ENCODE peak calls at places on chromosomes 13 and 19, in four cellular contexts. One of them, this sample, is unnamed.

GRCh38 chr13:40187836-40188591 is 478.4 kb downstream of the FOXO1 start:
- DNase-seq in endothelial cell of umbilical vein: no peak
- DNase-seq in HCT116: no peak
- DNase-seq in H1: no peak
- DNase-seq in this sample: no peak

GRCh38 chr19:35585844-35586243 is at the start of gene PMIS2:
- DNase-seq in endothelial cell of umbilical vein: no peak
- DNase-seq in HCT116: no peak
- DNase-seq in H1: peak
- DNase-seq in this sample: no peak

GRCh38 chr19:51366999-51367564 is 894 bp upstream of the ETFB start:
- DNase-seq in endothelial cell of umbilical vein: peak
- DNase-seq in HCT116: no peak
- DNase-seq in H1: no peak
- DNase-seq in this sample: no peak

GRCh38 chr13:43058836-43059235 is 35.5 kb downstream of the DNAJC15 start:
- DNase-seq in endothelial cell of umbilical vein: peak
- DNase-seq in HCT116: no peak
- DNase-seq in H1: no peak
- DNase-seq in this sample: no peak

GRCh38 chr13:43077906-43078305 is 54.5 kb downstream of the DNAJC15 start:
- DNase-seq in endothelial cell of umbilical vein: no peak
- DNase-seq in HCT116: no peak
- DNase-seq in H1: no peak
- DNase-seq in this sample: no peak

GRCh38 chr19:46069841-46070341 is 29.1 kb upstream of the IGFL4 start:
- DNase-seq in endothelial cell of umbilical vein: peak
- DNase-seq in HCT116: no peak
- DNase-seq in H1: no peak
- DNase-seq in this sample: no peak

GRCh38 chr19:17889609-17890214 is 18.0 kb downstream of the SLC5A5 start:
- DNase-seq in endothelial cell of umbilical vein: peak
- DNase-seq in HCT116: no peak
- DNase-seq in H1: no peak
- DNase-seq in this sample: no peak

GRCh38 chr19:35167251-35168119 is 12.9 kb downstream of the FXYD5 start:
- DNase-seq in endothelial cell of umbilical vein: no peak
- DNase-seq in HCT116: no peak
- DNase-seq in H1: no peak
- DNase-seq in this sample: no peak

GRCh38 chr19:9848060-9848459 is 12.9 kb downstream of the PIN1 start:
- DNase-seq in endothelial cell of umbilical vein: no peak
- DNase-seq in HCT116: no peak
- DNase-seq in H1: no peak
- DNase-seq in this sample: no peak

GRCh38 chr13:35702316-35702715 is 225.8 kb upstream of the MAB21L1 start:
- DNase-seq in endothelial cell of umbilical vein: no peak
- DNase-seq in HCT116: no peak
- DNase-seq in H1: no peak
- DNase-seq in this sample: no peak

GRCh38 chr13:102965802-102966201 is 100.4 kb downstream of the SLC10A2 start:
- DNase-seq in endothelial cell of umbilical vein: no peak
- DNase-seq in HCT116: no peak
- DNase-seq in H1: no peak
- DNase-seq in this sample: no peak

GRCh38 chr19:28705008-28705407 is 507.9 kb downstream of the UQCRFS1 start:
- DNase-seq in endothelial cell of umbilical vein: no peak
- DNase-seq in HCT116: no peak
- DNase-seq in H1: no peak
- DNase-seq in this sample: no peak

GRCh38 chr13:46593403-46593802 is 40.4 kb downstream of the LRCH1 start:
- DNase-seq in endothelial cell of umbilical vein: no peak
- DNase-seq in HCT116: no peak
- DNase-seq in H1: no peak
- DNase-seq in this sample: no peak

GRCh38 chr19:2048104-2048958 is 2.7 kb downstream of the MKNK2 start:
- DNase-seq in endothelial cell of umbilical vein: no peak
- DNase-seq in HCT116: no peak
- DNase-seq in H1: no peak
- DNase-seq in this sample: no peak

GRCh38 chr19:30848626-30849322 is 476.6 kb downstream of the ZNF536 start:
- DNase-seq in endothelial cell of umbilical vein: no peak
- DNase-seq in HCT116: no peak
- DNase-seq in H1: no peak
- DNase-seq in this sample: no peak

GRCh38 chr19:33124207-33125098 is 7.5 kb upstream of the WDR88 start:
- DNase-seq in endothelial cell of umbilical vein: no peak
- DNase-seq in HCT116: no peak
- DNase-seq in H1: no peak
- DNase-seq in this sample: no peak

GRCh38 chr13:45473627-45474026 is 8.9 kb downstream of the COG3 start:
- DNase-seq in endothelial cell of umbilical vein: no peak
- DNase-seq in HCT116: no peak
- DNase-seq in H1: no peak
- DNase-seq in this sample: no peak

GRCh38 chr19:10855879-10856522 is 7.8 kb downstream of the C19orf38 start:
- DNase-seq in endothelial cell of umbilical vein: peak
- DNase-seq in HCT116: no peak
- DNase-seq in H1: no peak
- DNase-seq in this sample: no peak

GRCh38 chr13:43326100-43326499 is 302.7 kb downstream of the DNAJC15 start:
- DNase-seq in endothelial cell of umbilical vein: no peak
- DNase-seq in HCT116: no peak
- DNase-seq in H1: no peak
- DNase-seq in this sample: no peak

GRCh38 chr13:114132419-114133121 is at the start of gene RASA3:
- DNase-seq in endothelial cell of umbilical vein: peak
- DNase-seq in HCT116: peak
- DNase-seq in H1: peak
- DNase-seq in this sample: no peak

GRCh38 chr13:74040200-74040599 is 94.0 kb downstream of the KLF12 start:
- DNase-seq in endothelial cell of umbilical vein: peak
- DNase-seq in HCT116: peak
- DNase-seq in H1: peak
- DNase-seq in this sample: no peak

GRCh38 chr13:45409993-45410392 is 8.2 kb downstream of the SLC25A30 start:
- DNase-seq in endothelial cell of umbilical vein: no peak
- DNase-seq in HCT116: no peak
- DNase-seq in H1: no peak
- DNase-seq in this sample: no peak

GRCh38 chr19:7862413-7862951 is 11.7 kb downstream of the PRR36 start:
- DNase-seq in endothelial cell of umbilical vein: peak
- DNase-seq in HCT116: peak
- DNase-seq in H1: peak
- DNase-seq in this sample: no peak

GRCh38 chr13:28339419-28339818 is 155.5 kb downstream of the FLT1 start:
- DNase-seq in endothelial cell of umbilical vein: no peak
- DNase-seq in HCT116: no peak
- DNase-seq in H1: no peak
- DNase-seq in this sample: no peak

GRCh38 chr13:48161530-48162179 is 66.8 kb upstream of the MED4 start:
- DNase-seq in endothelial cell of umbilical vein: peak
- DNase-seq in HCT116: no peak
- DNase-seq in H1: no peak
- DNase-seq in this sample: no peak

GRCh38 chr13:47454986-47455385 is 546.1 kb downstream of the SUCLA2 start:
- DNase-seq in endothelial cell of umbilical vein: no peak
- DNase-seq in HCT116: no peak
- DNase-seq in H1: no peak
- DNase-seq in this sample: no peak

GRCh38 chr13:99033814-99034213 is 56.0 kb upstream of the DOCK9 start:
- DNase-seq in endothelial cell of umbilical vein: peak
- DNase-seq in HCT116: no peak
- DNase-seq in H1: no peak
- DNase-seq in this sample: no peak

GRCh38 chr13:65093352-65093751 is 2136.8 kb downstream of the PCDH9 start:
- DNase-seq in endothelial cell of umbilical vein: no peak
- DNase-seq in HCT116: no peak
- DNase-seq in H1: no peak
- DNase-seq in this sample: no peak

GRCh38 chr13:77876176-77876575 is 42.5 kb downstream of the EDNRB start:
- DNase-seq in endothelial cell of umbilical vein: no peak
- DNase-seq in HCT116: no peak
- DNase-seq in H1: no peak
- DNase-seq in this sample: no peak

GRCh38 chr13:31982540-31982939 is 49.0 kb upstream of the FRY start:
- DNase-seq in endothelial cell of umbilical vein: peak
- DNase-seq in HCT116: peak
- DNase-seq in H1: no peak
- DNase-seq in this sample: no peak

GRCh38 chr13:72072223-72072622 is 205.2 kb upstream of the DACH1 start:
- DNase-seq in endothelial cell of umbilical vein: no peak
- DNase-seq in HCT116: no peak
- DNase-seq in H1: no peak
- DNase-seq in this sample: no peak

GRCh38 chr19:16325161-16325527 is 518 bp downstream of the KLF2 start:
- DNase-seq in endothelial cell of umbilical vein: peak
- DNase-seq in HCT116: no peak
- DNase-seq in H1: no peak
- DNase-seq in this sample: no peak

GRCh38 chr13:73334459-73334858 is 275.7 kb downstream of the KLF5 start:
- DNase-seq in endothelial cell of umbilical vein: no peak
- DNase-seq in HCT116: no peak
- DNase-seq in H1: no peak
- DNase-seq in this sample: peak

DNA sequence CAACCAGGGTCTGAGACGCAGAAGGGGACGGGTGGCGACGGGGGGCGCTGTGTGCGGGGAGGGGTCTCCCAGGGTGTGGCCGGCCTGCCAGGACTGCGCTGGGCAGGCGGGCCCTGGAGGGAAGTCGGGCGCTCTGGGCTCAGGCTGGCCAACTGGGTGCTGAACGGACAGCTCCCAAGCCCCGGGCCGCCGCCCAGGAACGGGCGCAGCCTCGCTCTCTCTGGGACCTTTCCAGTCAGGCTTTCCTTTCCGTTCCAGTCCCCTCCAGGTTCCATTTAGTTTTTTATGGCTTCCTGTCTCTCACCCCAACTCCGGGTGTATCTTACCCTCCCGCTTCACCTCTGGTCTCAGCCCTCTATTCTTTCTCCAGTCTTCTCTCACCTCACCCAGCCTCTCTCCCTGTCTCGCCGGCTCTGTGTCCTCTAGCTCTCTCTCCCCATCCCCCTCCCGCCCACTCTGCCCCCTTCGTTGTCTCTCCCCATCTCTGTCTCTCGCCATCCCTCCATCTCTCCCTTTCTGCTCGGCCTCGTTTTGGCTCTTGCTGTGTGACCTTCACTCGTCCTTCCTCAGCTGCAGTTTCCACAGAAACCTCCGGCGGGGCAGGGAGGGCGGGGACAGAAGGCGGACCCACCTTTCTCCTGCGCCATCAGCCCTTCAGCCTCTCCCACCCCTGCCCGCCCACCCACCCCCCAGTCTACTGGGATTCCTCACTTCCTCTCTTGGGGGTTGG is 3.3 kb upstream of the ATP1A3 start:
- DNase-seq in endothelial cell of umbilical vein: no peak
- DNase-seq in HCT116: no peak
- DNase-seq in H1: no peak
- DNase-seq in this sample: no peak
- TF ChIP-seq EZH2 in endothelial cell of umbilical vein: no peak
- TF ChIP-seq EZH2 in HCT116: no peak
- TF ChIP-seq EZH2 in H1: no peak
- TF ChIP-seq EZH2 in this sample: no peak

GRCh38 chr19:48511321-48511731 is 309 bp downstream of the LMTK3 start:
- DNase-seq in endothelial cell of umbilical vein: no peak
- DNase-seq in HCT116: no peak
- DNase-seq in H1: no peak
- DNase-seq in this sample: no peak
- H3K9ac ChIP-seq in endothelial cell of umbilical vein: no peak
- H3K9ac ChIP-seq in HCT116: no peak
- H3K9ac ChIP-seq in H1: no peak
- H3K9ac ChIP-seq in this sample: no peak

GRCh38 chr19:47230122-47230920 is 678 bp downstream of the BBC3 start:
- DNase-seq in endothelial cell of umbilical vein: peak
- DNase-seq in HCT116: no peak
- DNase-seq in H1: no peak
- DNase-seq in this sample: no peak

GRCh38 chr19:47229674-47230121 is 1.3 kb downstream of the BBC3 start:
- DNase-seq in endothelial cell of umbilical vein: peak
- DNase-seq in HCT116: no peak
- DNase-seq in H1: no peak
- DNase-seq in this sample: no peak

GRCh38 chr19:47231215-47232054 is 436 bp upstream of the BBC3 start:
- DNase-seq in endothelial cell of umbilical vein: peak
- DNase-seq in HCT116: no peak
- DNase-seq in H1: no peak
- DNase-seq in this sample: no peak

GRCh38 chr19:47230921-47231214 is at the start of gene BBC3:
- DNase-seq in endothelial cell of umbilical vein: no peak
- DNase-seq in HCT116: no peak
- DNase-seq in H1: no peak
- DNase-seq in this sample: no peak

DNA sequence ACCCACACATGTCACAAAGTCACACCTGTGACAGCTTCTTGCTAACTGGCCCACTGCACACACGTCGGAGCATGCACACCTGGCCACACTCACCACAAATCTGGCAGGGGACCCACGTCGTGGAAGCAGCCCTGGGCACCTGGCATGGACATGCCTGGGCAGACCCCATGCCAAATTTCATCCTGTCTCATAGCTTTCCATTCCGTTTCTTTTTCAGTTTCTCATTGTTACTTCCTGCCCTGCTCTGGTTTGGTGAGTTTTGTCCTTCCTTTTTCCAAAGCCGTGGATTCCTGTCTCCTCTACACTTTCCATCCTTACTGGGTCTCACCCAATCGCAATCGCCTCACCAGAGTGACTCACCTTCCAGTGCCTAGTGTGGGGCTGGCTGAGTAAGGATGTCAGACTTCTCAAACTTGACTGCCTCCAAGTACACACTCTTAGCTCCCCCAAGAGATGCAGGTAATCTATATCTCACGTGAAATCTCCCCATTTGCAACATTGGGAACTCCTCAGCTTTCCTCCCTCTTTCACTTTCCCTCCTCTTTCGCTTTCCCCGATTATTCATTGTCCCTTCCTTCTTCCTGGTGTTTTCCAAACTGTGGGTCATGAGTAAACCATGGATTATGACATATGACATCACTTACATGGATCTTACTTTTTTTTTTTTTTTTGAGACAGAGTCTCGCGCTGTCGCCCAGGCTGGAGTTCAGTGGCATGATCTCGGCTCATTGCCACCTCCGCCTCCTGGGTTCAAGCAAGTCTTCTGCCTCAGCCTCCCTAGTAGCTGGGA is 1.6 kb upstream of the BBC3 start:
- DNase-seq in endothelial cell of umbilical vein: peak
- DNase-seq in HCT116: no peak
- DNase-seq in H1: no peak
- DNase-seq in this sample: no peak
- TF ChIP-seq POLR2AphosphoS5 in endothelial cell of umbilical vein: peak
- TF ChIP-seq POLR2AphosphoS5 in HCT116: peak
- TF ChIP-seq POLR2AphosphoS5 in H1: no peak
- TF ChIP-seq POLR2AphosphoS5 in this sample: no peak

DNA sequence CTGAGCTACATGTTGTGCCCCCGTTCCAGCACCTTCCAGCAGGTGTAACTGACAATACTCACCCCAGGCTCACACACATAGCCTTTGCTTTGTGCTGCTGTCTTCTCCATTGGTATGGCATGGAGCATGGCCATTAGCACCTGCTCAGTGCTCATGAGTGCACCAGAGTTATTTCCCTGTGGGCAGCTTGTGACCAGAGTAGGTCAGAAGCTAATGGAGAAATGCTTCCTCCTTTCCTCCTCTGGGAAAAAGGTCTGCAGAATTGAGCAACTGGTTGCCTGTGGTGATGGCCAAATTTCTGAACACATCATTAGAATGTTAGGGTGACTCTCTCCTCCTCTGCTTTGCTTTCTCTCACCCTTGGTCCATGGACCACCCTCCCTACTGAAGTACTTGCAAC is 344.5 kb upstream of the TMTC4 start:
- DNase-seq in endothelial cell of umbilical vein: no peak
- DNase-seq in HCT116: no peak
- DNase-seq in H1: no peak
- DNase-seq in this sample: no peak
- TF ChIP-seq EZH2 in endothelial cell of umbilical vein: no peak
- TF ChIP-seq EZH2 in HCT116: no peak
- TF ChIP-seq EZH2 in H1: no peak
- TF ChIP-seq EZH2 in this sample: no peak